ENCODE peak calls at places on chromosomes 13 and 19, in eight cellular contexts. One of them, this sample, is unnamed.

GRCh38 chr13:73063166-73063565 is 4.4 kb downstream of the KLF5 start:
- DNase-seq in psoas muscle: no peak
- DNase-seq in PC-3: peak; percentile 64
- DNase-seq in left ventricle myocardium inferior: no peak
- DNase-seq in HL-60: no peak
- DNase-seq in fibroblast of lung: no peak
- DNase-seq in lower lobe of right lung: no peak
- DNase-seq in colonic mucosa: no peak
- DNase-seq in this sample: no peak

GRCh38 chr13:41942462-41943094 is 18.3 kb downstream of the VWA8 start:
- DNase-seq in psoas muscle: no peak
- DNase-seq in PC-3: peak; percentile 34
- DNase-seq in left ventricle myocardium inferior: no peak
- DNase-seq in HL-60: no peak
- DNase-seq in fibroblast of lung: peak; percentile 50
- DNase-seq in lower lobe of right lung: no peak
- DNase-seq in colonic mucosa: no peak
- DNase-seq in this sample: peak; percentile 34

GRCh38 chr19:58558623-58559274 is 338 bp upstream of the UBE2M start:
- DNase-seq in psoas muscle: peak; percentile 100
- DNase-seq in PC-3: peak; percentile 100
- DNase-seq in left ventricle myocardium inferior: peak; percentile 99
- DNase-seq in HL-60: peak; percentile 99
- DNase-seq in fibroblast of lung: peak; percentile 96
- DNase-seq in lower lobe of right lung: peak; percentile 99
- DNase-seq in colonic mucosa: peak; percentile 99
- DNase-seq in this sample: peak; percentile 99

GRCh38 chr19:44661205-44661604 is 10.1 kb upstream of the CEACAM19 start:
- DNase-seq in psoas muscle: no peak
- DNase-seq in PC-3: no peak
- DNase-seq in left ventricle myocardium inferior: no peak
- DNase-seq in HL-60: no peak
- DNase-seq in fibroblast of lung: no peak
- DNase-seq in lower lobe of right lung: peak; percentile 28
- DNase-seq in colonic mucosa: no peak
- DNase-seq in this sample: no peak

GRCh38 chr13:114108141-114108761 is 24.2 kb downstream of the RASA3 start:
- DNase-seq in psoas muscle: peak; percentile 46
- DNase-seq in PC-3: no peak
- DNase-seq in left ventricle myocardium inferior: no peak
- DNase-seq in HL-60: no peak
- DNase-seq in fibroblast of lung: no peak
- DNase-seq in lower lobe of right lung: peak; percentile 39
- DNase-seq in colonic mucosa: no peak
- DNase-seq in this sample: no peak

GRCh38 chr13:113929628-113930615 is 44.0 kb downstream of the C13orf46 start:
- DNase-seq in psoas muscle: no peak
- DNase-seq in PC-3: no peak
- DNase-seq in left ventricle myocardium inferior: peak; percentile 16
- DNase-seq in HL-60: no peak
- DNase-seq in fibroblast of lung: no peak
- DNase-seq in lower lobe of right lung: no peak
- DNase-seq in colonic mucosa: no peak
- DNase-seq in this sample: no peak

GRCh38 chr13:42113478-42113877 is 65.0 kb downstream of the DGKH start:
- DNase-seq in psoas muscle: no peak
- DNase-seq in PC-3: no peak
- DNase-seq in left ventricle myocardium inferior: no peak
- DNase-seq in HL-60: no peak
- DNase-seq in fibroblast of lung: no peak
- DNase-seq in lower lobe of right lung: no peak
- DNase-seq in colonic mucosa: no peak
- DNase-seq in this sample: no peak

GRCh38 chr19:44728178-44728577 is 20.3 kb upstream of the BCL3 start:
- DNase-seq in psoas muscle: no peak
- DNase-seq in PC-3: no peak
- DNase-seq in left ventricle myocardium inferior: no peak
- DNase-seq in HL-60: no peak
- DNase-seq in fibroblast of lung: no peak
- DNase-seq in lower lobe of right lung: no peak
- DNase-seq in colonic mucosa: no peak
- DNase-seq in this sample: no peak

GRCh38 chr19:12985049-12985776 is 10.1 kb upstream of the NFIX start:
- DNase-seq in psoas muscle: peak; percentile 92
- DNase-seq in PC-3: no peak
- DNase-seq in left ventricle myocardium inferior: peak; percentile 67
- DNase-seq in HL-60: no peak
- DNase-seq in fibroblast of lung: peak; percentile 79
- DNase-seq in lower lobe of right lung: no peak
- DNase-seq in colonic mucosa: peak; percentile 87
- DNase-seq in this sample: no peak

GRCh38 chr19:29564574-29565005 is 38.8 kb downstream of the VSTM2B start:
- DNase-seq in psoas muscle: no peak
- DNase-seq in PC-3: no peak
- DNase-seq in left ventricle myocardium inferior: no peak
- DNase-seq in HL-60: no peak
- DNase-seq in fibroblast of lung: no peak
- DNase-seq in lower lobe of right lung: no peak
- DNase-seq in colonic mucosa: no peak
- DNase-seq in this sample: no peak

GRCh38 chr13:60397693-60398437 is 845 bp downstream of the TDRD3 start:
- DNase-seq in psoas muscle: peak; percentile 80
- DNase-seq in PC-3: peak; percentile 37
- DNase-seq in left ventricle myocardium inferior: peak; percentile 67
- DNase-seq in HL-60: peak; percentile 79
- DNase-seq in fibroblast of lung: peak; percentile 73
- DNase-seq in lower lobe of right lung: peak; percentile 83
- DNase-seq in colonic mucosa: peak; percentile 61
- DNase-seq in this sample: peak; percentile 49

GRCh38 chr13:60398438-60398891 is 1.4 kb downstream of the TDRD3 start:
- DNase-seq in psoas muscle: no peak
- DNase-seq in PC-3: no peak
- DNase-seq in left ventricle myocardium inferior: no peak
- DNase-seq in HL-60: no peak
- DNase-seq in fibroblast of lung: no peak
- DNase-seq in lower lobe of right lung: no peak
- DNase-seq in colonic mucosa: no peak
- DNase-seq in this sample: no peak

GRCh38 chr13:60398949-60399589 is 2.0 kb downstream of the TDRD3 start:
- DNase-seq in psoas muscle: no peak
- DNase-seq in PC-3: no peak
- DNase-seq in left ventricle myocardium inferior: no peak
- DNase-seq in HL-60: no peak
- DNase-seq in fibroblast of lung: peak; percentile 22
- DNase-seq in lower lobe of right lung: no peak
- DNase-seq in colonic mucosa: peak; percentile 32
- DNase-seq in this sample: peak; percentile 27

GRCh38 chr13:60396008-60396782 is 825 bp upstream of the TDRD3 start:
- DNase-seq in psoas muscle: peak; percentile 95
- DNase-seq in PC-3: peak; percentile 86
- DNase-seq in left ventricle myocardium inferior: peak; percentile 93
- DNase-seq in HL-60: peak; percentile 97
- DNase-seq in fibroblast of lung: peak; percentile 91
- DNase-seq in lower lobe of right lung: peak; percentile 94
- DNase-seq in colonic mucosa: peak; percentile 93
- DNase-seq in this sample: peak; percentile 95

GRCh38 chr13:60396783-60397692 is at the start of gene TDRD3:
- DNase-seq in psoas muscle: peak; percentile 92
- DNase-seq in PC-3: peak; percentile 73
- DNase-seq in left ventricle myocardium inferior: peak; percentile 86
- DNase-seq in HL-60: peak; percentile 92
- DNase-seq in fibroblast of lung: peak; percentile 87
- DNase-seq in lower lobe of right lung: peak; percentile 88
- DNase-seq in colonic mucosa: peak; percentile 87
- DNase-seq in this sample: peak; percentile 87
- TF ChIP-seq CTCF in psoas muscle: peak; percentile 68
- TF ChIP-seq CTCF in PC-3: peak; percentile 69
- TF ChIP-seq CTCF in left ventricle myocardium inferior: peak; percentile 85
- TF ChIP-seq CTCF in HL-60: peak; percentile 81
- TF ChIP-seq CTCF in fibroblast of lung: peak; percentile 79
- TF ChIP-seq CTCF in lower lobe of right lung: peak; percentile 85
- TF ChIP-seq CTCF in colonic mucosa: peak; percentile 81
- TF ChIP-seq CTCF in this sample: peak; percentile 51

DNA sequence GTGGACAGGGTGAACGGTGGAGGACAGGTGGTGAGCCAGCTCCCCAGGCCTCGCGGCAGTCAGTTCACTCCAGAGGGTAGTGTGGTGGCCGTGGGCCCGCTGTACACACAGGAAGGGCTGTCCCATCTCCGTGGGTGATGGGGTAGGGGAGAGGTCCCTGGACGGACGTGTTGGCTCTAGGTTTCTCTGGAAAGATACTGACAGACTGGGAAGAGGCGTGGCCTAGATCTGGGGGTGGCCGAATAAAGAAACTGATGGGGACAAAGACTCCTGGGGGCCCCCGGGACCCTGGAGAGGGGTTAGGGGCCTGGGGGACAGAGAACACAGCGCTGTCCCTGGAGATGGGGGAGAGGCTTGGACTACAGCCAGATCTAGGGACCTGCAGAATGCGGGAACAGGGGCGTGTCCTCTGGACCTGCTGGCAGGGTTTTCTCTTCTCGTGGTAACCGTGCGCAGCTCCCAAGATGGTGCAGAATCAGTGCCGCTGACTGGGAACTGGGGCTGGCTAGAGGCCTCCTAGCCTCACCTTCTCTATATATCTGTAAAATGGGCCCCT is 4.0 kb upstream of the PRAM1 start:
- DNase-seq in psoas muscle: no peak
- DNase-seq in PC-3: peak; percentile 23
- DNase-seq in left ventricle myocardium inferior: no peak
- DNase-seq in HL-60: no peak
- DNase-seq in fibroblast of lung: no peak
- DNase-seq in lower lobe of right lung: no peak
- DNase-seq in colonic mucosa: no peak
- DNase-seq in this sample: no peak
- TF ChIP-seq CTCF in psoas muscle: no peak
- TF ChIP-seq CTCF in PC-3: peak; percentile 40
- TF ChIP-seq CTCF in left ventricle myocardium inferior: peak; percentile 41
- TF ChIP-seq CTCF in HL-60: no peak
- TF ChIP-seq CTCF in fibroblast of lung: no peak
- TF ChIP-seq CTCF in lower lobe of right lung: peak; percentile 5
- TF ChIP-seq CTCF in colonic mucosa: no peak
- TF ChIP-seq CTCF in this sample: no peak

GRCh38 chr19:40191836-40192646 is 815 bp downstream of the MAP3K10 start:
- DNase-seq in psoas muscle: peak; percentile 68
- DNase-seq in PC-3: peak; percentile 2
- DNase-seq in left ventricle myocardium inferior: no peak
- DNase-seq in HL-60: no peak
- DNase-seq in fibroblast of lung: peak; percentile 25
- DNase-seq in lower lobe of right lung: peak; percentile 58
- DNase-seq in colonic mucosa: peak; percentile 23
- DNase-seq in this sample: peak; percentile 23
- TF ChIP-seq CTCF in psoas muscle: no peak
- TF ChIP-seq CTCF in PC-3: no peak
- TF ChIP-seq CTCF in left ventricle myocardium inferior: no peak
- TF ChIP-seq CTCF in HL-60: no peak
- TF ChIP-seq CTCF in fibroblast of lung: no peak
- TF ChIP-seq CTCF in lower lobe of right lung: no peak
- TF ChIP-seq CTCF in colonic mucosa: no peak
- TF ChIP-seq CTCF in this sample: no peak

DNA sequence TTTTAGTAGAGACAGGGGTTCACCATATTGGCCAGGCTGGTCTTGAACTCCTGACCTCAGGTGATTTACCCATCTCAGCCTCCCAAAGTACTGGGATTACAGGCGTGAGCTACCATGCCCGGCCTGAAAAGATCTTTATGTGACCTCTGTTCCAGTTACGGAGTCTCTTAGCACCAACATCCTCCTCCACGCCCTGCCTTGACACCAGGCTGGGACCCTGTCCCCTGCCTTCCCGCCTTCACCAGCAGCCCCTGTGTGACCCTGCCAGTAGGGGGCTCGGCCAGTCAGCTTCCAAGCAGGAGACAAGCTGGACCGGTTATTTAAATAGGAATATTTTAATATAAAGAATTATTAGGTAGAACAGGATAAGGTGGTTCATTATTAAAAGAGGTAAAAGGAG is 54.2 kb downstream of the GPR12 start:
- DNase-seq in psoas muscle: no peak
- DNase-seq in PC-3: no peak
- DNase-seq in left ventricle myocardium inferior: no peak
- DNase-seq in HL-60: no peak
- DNase-seq in fibroblast of lung: no peak
- DNase-seq in lower lobe of right lung: no peak
- DNase-seq in colonic mucosa: no peak
- DNase-seq in this sample: no peak
- TF ChIP-seq CTCF in psoas muscle: no peak
- TF ChIP-seq CTCF in PC-3: no peak
- TF ChIP-seq CTCF in left ventricle myocardium inferior: no peak
- TF ChIP-seq CTCF in HL-60: no peak
- TF ChIP-seq CTCF in fibroblast of lung: no peak
- TF ChIP-seq CTCF in lower lobe of right lung: no peak
- TF ChIP-seq CTCF in colonic mucosa: no peak
- TF ChIP-seq CTCF in this sample: no peak

GRCh38 chr19:10543420-10544241 is at the start of gene ATG4D:
- DNase-seq in psoas muscle: peak; percentile 89
- DNase-seq in PC-3: peak; percentile 81
- DNase-seq in left ventricle myocardium inferior: peak; percentile 81
- DNase-seq in HL-60: peak; percentile 65
- DNase-seq in fibroblast of lung: peak; percentile 45
- DNase-seq in lower lobe of right lung: peak; percentile 92
- DNase-seq in colonic mucosa: peak; percentile 94
- DNase-seq in this sample: peak; percentile 83

GRCh38 chr19:10543059-10543419 is 665 bp upstream of the ATG4D start:
- DNase-seq in psoas muscle: no peak
- DNase-seq in PC-3: no peak
- DNase-seq in left ventricle myocardium inferior: no peak
- DNase-seq in HL-60: no peak
- DNase-seq in fibroblast of lung: no peak
- DNase-seq in lower lobe of right lung: no peak
- DNase-seq in colonic mucosa: no peak
- DNase-seq in this sample: no peak

GRCh38 chr19:10546817-10547216 is 3.1 kb downstream of the ATG4D start:
- DNase-seq in psoas muscle: no peak
- DNase-seq in PC-3: no peak
- DNase-seq in left ventricle myocardium inferior: no peak
- DNase-seq in HL-60: no peak
- DNase-seq in fibroblast of lung: no peak
- DNase-seq in lower lobe of right lung: no peak
- DNase-seq in colonic mucosa: no peak
- DNase-seq in this sample: no peak

GRCh38 chr19:10544753-10545251 is 1.1 kb downstream of the ATG4D start:
- DNase-seq in psoas muscle: no peak
- DNase-seq in PC-3: no peak
- DNase-seq in left ventricle myocardium inferior: no peak
- DNase-seq in HL-60: peak; percentile 1
- DNase-seq in fibroblast of lung: no peak
- DNase-seq in lower lobe of right lung: no peak
- DNase-seq in colonic mucosa: peak; percentile 25
- DNase-seq in this sample: no peak

DNA sequence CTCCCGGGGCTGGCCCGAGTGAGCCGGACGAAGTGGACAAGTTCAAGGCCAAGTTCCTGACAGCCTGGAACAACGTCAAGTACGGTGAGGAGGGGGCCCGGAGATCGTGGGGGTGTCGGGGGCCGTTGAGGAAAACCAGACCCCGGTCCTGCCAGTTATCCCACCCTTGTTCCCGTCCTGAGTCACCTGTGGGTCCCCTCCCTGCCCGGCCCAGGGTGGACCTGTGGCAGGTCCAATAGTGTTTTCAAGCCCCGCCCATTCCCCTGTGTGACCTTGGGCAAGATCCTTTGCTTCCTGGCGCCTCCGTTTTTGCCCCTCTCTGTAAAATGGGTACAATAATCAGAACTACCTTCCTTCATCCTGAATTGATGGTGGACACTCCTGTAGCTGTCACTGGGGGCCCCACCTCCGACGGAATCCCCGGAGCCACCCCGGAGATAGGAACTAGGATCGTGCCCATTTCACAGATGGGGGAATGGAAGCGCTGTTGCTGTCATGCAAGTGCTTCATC is 593 bp downstream of the ATG4D start:
- DNase-seq in psoas muscle: no peak
- DNase-seq in PC-3: no peak
- DNase-seq in left ventricle myocardium inferior: peak; percentile 17
- DNase-seq in HL-60: peak; percentile 33
- DNase-seq in fibroblast of lung: no peak
- DNase-seq in lower lobe of right lung: no peak
- DNase-seq in colonic mucosa: peak; percentile 83
- DNase-seq in this sample: peak; percentile 30
- TF ChIP-seq CTCF in psoas muscle: no peak
- TF ChIP-seq CTCF in PC-3: no peak
- TF ChIP-seq CTCF in left ventricle myocardium inferior: no peak
- TF ChIP-seq CTCF in HL-60: no peak
- TF ChIP-seq CTCF in fibroblast of lung: no peak
- TF ChIP-seq CTCF in lower lobe of right lung: no peak
- TF ChIP-seq CTCF in colonic mucosa: no peak
- TF ChIP-seq CTCF in this sample: no peak

This sample was measured in MCF 10A.